ENCODE peak calls at places on chromosomes 1 and 21, in eight cellular contexts. U is activated effector memory CD4-positive, alpha-beta T cell treated with Interleukin-2 at 50 U/mL for 16 hours; R is AG08395; N is T-helper 2 cell; Z is NCI-H187; X is OCI-LY7; E is midbrain; L is NCI-H2171. T is an unnamed sample.
A peak's percentile ranks its signal among the peaks of the same experiment; 100 is the strongest.

GRCh38 chr1:1324524-1325287 is at the start of the genes CPTP and INTS11:
- DNase-seq in U (peak; percentile 92), R (peak; percentile 99), N (peak; percentile 96), Z (peak; percentile 91), X (peak; percentile 96), E (peak; percentile 90), L (peak; percentile 88), T (peak; percentile 46)

GRCh38 chr1:72006092-72006491 is 276.2 kb downstream of the NEGR1 start:
- DNase-seq in U (no peak), R (no peak), N (no peak), Z (no peak), X (no peak), E (no peak), L (no peak), T (no peak)

GRCh38 chr1:188463919-188464318 is 1635.2 kb downstream of the PLA2G4A start:
- DNase-seq in U (no peak), R (no peak), N (no peak), Z (no peak), X (no peak), E (no peak), L (no peak), T (no peak)

GRCh38 chr1:219567341-219567947 is 45.5 kb downstream of the ZC3H11B start:
- DNase-seq in U (no peak), R (peak; percentile 63), N (no peak), Z (no peak), X (peak; percentile 4), E (peak; percentile 41), L (peak; percentile 25), T (peak; percentile 30)

GRCh38 chr21:45941338-45941710 is 40.2 kb upstream of the COL6A1 start:
- DNase-seq in U (no peak), R (no peak), N (no peak), Z (no peak), X (no peak), E (no peak), L (no peak), T (no peak)

GRCh38 chr1:19737413-19737812 is 62.3 kb downstream of the TMCO4 start:
- DNase-seq in U (no peak), R (no peak), N (no peak), Z (no peak), X (no peak), E (no peak), L (no peak), T (no peak)

GRCh38 chr1:174858301-174858700 is 141.4 kb upstream of the CACYBP start:
- DNase-seq in U (no peak), R (no peak), N (no peak), Z (no peak), X (no peak), E (no peak), L (no peak), T (no peak)

GRCh38 chr1:41889506-41890414 is 29.0 kb downstream of the HIVEP3 start:
- DNase-seq in U (no peak), R (no peak), N (no peak), Z (no peak), X (no peak), E (no peak), L (no peak), T (no peak)

GRCh38 chr1:234962340-234962989 is 166.2 kb downstream of the TOMM20 start:
- DNase-seq in U (no peak), R (peak; percentile 92), N (no peak), Z (no peak), X (peak; percentile 73), E (no peak), L (no peak), T (no peak)

GRCh38 chr1:34924759-34925555 is 4.5 kb downstream of the DLGAP3 start:
- DNase-seq in U (no peak), R (peak; percentile 92), N (peak; percentile 22), Z (no peak), X (peak; percentile 20), E (peak; percentile 46), L (no peak), T (no peak)

T was measured in DMS 273 treated with DMSO at 0.1 percent for 48 hours.